ENCODE peak calls at places on chromosomes 5 and 9, in nine cellular contexts. Z, X, E, P, Q, L, M, K and Y are unnamed samples.

GRCh38 chr5:34570721-34571379 is 85.3 kb upstream of the RAI14 start:
- DNase-seq in L (no peak), X (no peak), M (no peak), Z (no peak), Q (peak; percentile 76), P (no peak), K (no peak), E (no peak), Y (no peak)

GRCh38 chr9:14441976-14442651 is 128.2 kb upstream of the NFIB start:
- DNase-seq in X (no peak), P (no peak), E (no peak), Q (no peak), K (no peak), Z (no peak), M (no peak), L (no peak), Y (no peak)

GRCh38 chr9:70073756-70074155 is 30.1 kb downstream of the MAMDC2 start:
- DNase-seq in Q (peak; percentile 36), M (no peak), L (no peak), X (no peak), E (no peak), Z (no peak), K (no peak), P (no peak), Y (no peak)

GRCh38 chr9:7691909-7692308 is 107.7 kb downstream of the DMAC1 start:
- DNase-seq in Z (no peak), E (no peak), M (no peak), L (no peak), Q (no peak), K (no peak), P (no peak), X (no peak), Y (no peak)

GRCh38 chr5:66197764-66198405 is 53.8 kb downstream of the SREK1 start:
- DNase-seq in X (no peak), P (no peak), K (no peak), M (no peak), Z (no peak), E (no peak), L (no peak), Q (peak; percentile 13), Y (no peak)

GRCh38 chr5:140043508-140043872 is 391 bp upstream of the NRG2 start:
- DNase-seq in K (no peak), E (no peak), Q (no peak), X (no peak), P (peak; percentile 77), M (peak; percentile 61), L (no peak), Z (peak; percentile 35), Y (no peak)

GRCh38 chr9:36268007-36268427 is 9.8 kb upstream of the GNE start:
- DNase-seq in X (no peak), E (no peak), L (no peak), Q (peak; percentile 37), M (no peak), P (no peak), Z (no peak), K (no peak), Y (no peak)

GRCh38 chr5:180648658-180649296 is 623 bp downstream of the FLT4 start:
- DNase-seq in L (no peak), M (no peak), Q (peak; percentile 9), Z (no peak), P (no peak), K (no peak), E (peak; percentile 55), X (no peak), Y (no peak)

GRCh38 chr5:76273491-76273890 is 129.6 kb upstream of the IQGAP2 start:
- DNase-seq in M (no peak), Z (no peak), X (no peak), K (peak; percentile 70), L (no peak), P (no peak), Q (no peak), E (no peak), Y (no peak)

GRCh38 chr9:128202648-128203023 is 543 bp upstream of the DNM1 start:
- DNase-seq in Q (no peak), K (no peak), E (no peak), L (no peak), X (no peak), P (no peak), Z (no peak), M (no peak), Y (no peak)

GRCh38 chr5:158563774-158564390 is 535.8 kb downstream of the EBF1 start:
- DNase-seq in E (no peak), P (no peak), L (no peak), X (no peak), K (no peak), Z (no peak), Q (no peak), M (no peak), Y (no peak)

GRCh38 chr5:1462358-1462757 is 17.1 kb upstream of the SLC6A3 start:
- DNase-seq in L (no peak), P (no peak), X (no peak), K (no peak), E (no peak), Q (no peak), Z (no peak), M (no peak), Y (no peak)

GRCh38 chr5:156155638-156156037 is 171.3 kb upstream of the SGCD start:
- DNase-seq in Z (peak; percentile 62), E (no peak), K (peak; percentile 86), L (no peak), M (no peak), P (no peak), X (no peak), Q (no peak), Y (no peak)

GRCh38 chr9:14313378-14313940 is 482 bp downstream of the NFIB start:
- DNase-seq in L (no peak), P (no peak), K (no peak), X (no peak), Z (peak; percentile 49), M (peak; percentile 60), Q (peak; percentile 73), E (no peak), Y (no peak)

GRCh38 chr9:94005272-94005901 is 50.2 kb upstream of the BARX1 start:
- DNase-seq in Q (peak; percentile 28), L (no peak), X (no peak), K (no peak), E (no peak), P (no peak), M (no peak), Z (no peak), Y (no peak)

GRCh38 chr9:134939836-134940235 is 22.1 kb upstream of the FCN1 start:
- DNase-seq in K (no peak), E (no peak), Z (no peak), L (no peak), Q (no peak), M (no peak), X (no peak), P (no peak), Y (no peak)

GRCh38 chr9:35906923-35907699 is 1.1 kb downstream of the HRCT1 start:
- DNase-seq in M (peak; percentile 80), X (no peak), E (no peak), Z (peak; percentile 12), Q (peak; percentile 89), P (no peak), L (no peak), K (no peak), Y (no peak)

GRCh38 chr5:100794844-100795243 is 108.2 kb downstream of the ST8SIA4 start:
- DNase-seq in L (no peak), X (no peak), Q (no peak), E (no peak), P (no peak), K (no peak), M (no peak), Z (no peak), Y (no peak)

GRCh38 chr5:152556779-152557178 is 151.7 kb upstream of the NMUR2 start:
- DNase-seq in P (no peak), K (no peak), E (no peak), L (no peak), X (no peak), Z (peak; percentile 91), M (no peak), Q (no peak), Y (no peak)

GRCh38 chr9:76271755-76272154 is 122.5 kb downstream of the RFK start:
- DNase-seq in K (no peak), Z (no peak), Q (peak; percentile 48), P (no peak), L (no peak), M (no peak), E (no peak), X (no peak), Y (no peak)

GRCh38 chr9:32966036-32966435 is 35.4 kb downstream of the APTX start:
- DNase-seq in K (no peak), Z (no peak), E (no peak), X (no peak), M (no peak), L (no peak), P (no peak), Q (no peak), Y (no peak)

GRCh38 chr5:140926211-140926902 is at the start of gene PCDHAC1:
- DNase-seq in Z (peak; percentile 73), P (peak; percentile 69), M (peak; percentile 84), Q (peak; percentile 61), E (peak; percentile 92), L (peak; percentile 62), X (no peak), K (peak; percentile 87), Y (peak; percentile 16)

GRCh38 chr5:54063817-54064216 is 246.6 kb downstream of the ARL15 start:
- DNase-seq in X (no peak), E (no peak), P (no peak), Z (no peak), L (no peak), K (no peak), M (no peak), Q (peak; percentile 88), Y (no peak)

GRCh38 chr5:1312993-1313833 is 18.3 kb upstream of the TERT start:
- DNase-seq in M (no peak), X (peak; percentile 32), E (no peak), P (no peak), Z (no peak), K (no peak), L (no peak), Q (no peak), Y (peak; percentile 84)

GRCh38 chr5:118703241-118703640 is 285.1 kb downstream of the DTWD2 start:
- DNase-seq in E (no peak), M (no peak), Q (no peak), Z (no peak), X (no peak), L (no peak), K (no peak), P (no peak), Y (no peak)

GRCh38 chr5:132462856-132463745 is 27.5 kb downstream of the IRF1 start:
- DNase-seq in Z (no peak), K (no peak), P (no peak), L (no peak), X (no peak), Q (no peak), M (no peak), E (no peak), Y (no peak)

GRCh38 chr5:135245521-135246499 is 153.2 kb downstream of the MACROH2A1 start:
- DNase-seq in X (no peak), Z (no peak), E (no peak), P (no peak), Q (peak; percentile 79), K (peak; percentile 9), L (no peak), M (no peak), Y (no peak)

GRCh38 chr5:3601929-3602712 is 6.5 kb downstream of the IRX1 start:
- DNase-seq in X (no peak), Q (no peak), K (no peak), E (no peak), L (no peak), M (peak; percentile 37), Z (no peak), P (no peak), Y (no peak)

GRCh38 chr9:91192379-91192775 is 169.3 kb downstream of the AUH start:
- DNase-seq in M (no peak), Q (no peak), L (no peak), P (no peak), E (no peak), K (no peak), X (no peak), Z (peak; percentile 91), Y (no peak)

GRCh38 chr5:135210286-135211055 is 176.4 kb upstream of the PITX1 start:
- DNase-seq in M (no peak), E (no peak), Q (peak; percentile 22), Z (no peak), P (no peak), X (no peak), L (no peak), K (peak; percentile 8), Y (no peak)

GRCh38 chr9:109349431-109349846 is 28.6 kb upstream of the EPB41L4B start:
- DNase-seq in Z (no peak), K (no peak), P (peak; percentile 34), X (no peak), E (no peak), M (no peak), L (no peak), Q (peak; percentile 96), Y (no peak)